ENCODE peak calls at places on chromosomes 12 and 14, in nine cellular contexts. U is HFF-Myc; I is NCI-H510A treated with DMSO at 0.1 percent for 48 hours; Z is MM.1S; N is stimulated activated CD4-positive, alpha-beta T cell treated with anti-CD3 and anti-CD28 coated beads, Interleukin-2, amount 100 ng/mL, for 48 hours; X is CD8-positive, alpha-beta memory T cell; Q is Kasumi-1; P is activated CD8-positive, alpha-beta memory T cell treated with anti-CD3 and anti-CD28 coated beads for 24 hours; M is GM20000. V is an unnamed sample.

GRCh38 chr14:105400016-105400415 is 1.7 kb downstream of the TEX22 start:
- DNase-seq in U (no peak), I (no peak), Z (no peak), N (no peak), X (no peak), Q (no peak), P (no peak), M (no peak), V (no peak)

GRCh38 chr12:122265433-122265832 is 861 bp downstream of the VPS33A start:
- DNase-seq in U (no peak), I (no peak), Z (no peak), N (no peak), X (no peak), Q (peak; percentile 23), P (no peak), M (no peak), V (no peak)

GRCh38 chr14:51328089-51328941 is 88.3 kb downstream of the TMX1 start:
- DNase-seq in U (no peak), I (peak; percentile 36), Z (peak; percentile 56), N (peak; percentile 5), X (no peak), Q (no peak), P (peak; percentile 59), M (no peak), V (no peak)

GRCh38 chr12:8455281-8455680 is 481 bp upstream of the CLEC6A start:
- DNase-seq in U (no peak), I (no peak), Z (no peak), N (no peak), X (no peak), Q (no peak), P (no peak), M (no peak), V (no peak)

GRCh38 chr14:83251402-83251801 is 1717.7 kb upstream of the SEL1L start:
- DNase-seq in U (no peak), I (no peak), Z (no peak), N (no peak), X (no peak), Q (no peak), P (no peak), M (no peak), V (peak; percentile 9)

GRCh38 chr12:88648625-88649024 is 68.4 kb upstream of the KITLG start:
- DNase-seq in U (no peak), I (no peak), Z (no peak), N (no peak), X (no peak), Q (no peak), P (no peak), M (no peak), V (no peak)

GRCh38 chr14:96783306-96784224 is 13.6 kb upstream of the VRK1 start:
- DNase-seq in U (no peak), I (no peak), Z (no peak), N (no peak), X (no peak), Q (peak; percentile 73), P (no peak), M (no peak), V (no peak)

GRCh38 chr12:123264642-123265041 is 7.0 kb downstream of the CDK2AP1 start:
- DNase-seq in U (no peak), I (no peak), Z (no peak), N (no peak), X (no peak), Q (peak; percentile 55), P (no peak), M (peak; percentile 48), V (no peak)

GRCh38 chr14:43480961-43481360 is 1026.1 kb downstream of the FSCB start:
- DNase-seq in U (no peak), I (no peak), Z (no peak), N (no peak), X (no peak), Q (no peak), P (no peak), M (no peak), V (no peak)

GRCh38 chr14:95196268-95196667 is 38.9 kb upstream of the DICER1 start:
- DNase-seq in U (no peak), I (no peak), Z (no peak), N (no peak), X (peak; percentile 16), Q (peak; percentile 49), P (no peak), M (peak; percentile 61), V (no peak)

V was measured in BJ.